ENCODE peak calls at places on chromosomes 5 and 9, in seven cellular contexts. One of them, this sample, is unnamed.

GRCh38 chr9:73714294-73714693 is 562.6 kb downstream of the ANXA1 start:
- DNase-seq in fibroblast of lung: peak
- DNase-seq in RWPE1: peak
- DNase-seq in lower leg skin: no peak
- DNase-seq in ascending aorta: no peak
- DNase-seq in neural crest cell: no peak
- DNase-seq in AG09319: no peak
- DNase-seq in this sample: no peak

GRCh38 chr5:68924490-68925145 is 169.2 kb upstream of the SLC30A5 start:
- DNase-seq in neural crest cell: no peak
- DNase-seq in RWPE1: no peak
- DNase-seq in ascending aorta: no peak
- DNase-seq in lower leg skin: no peak
- DNase-seq in AG09319: peak
- DNase-seq in fibroblast of lung: peak
- DNase-seq in this sample: peak

GRCh38 chr9:70802206-70802605 is 319.2 kb downstream of the TRPM3 start:
- DNase-seq in RWPE1: no peak
- DNase-seq in fibroblast of lung: peak
- DNase-seq in AG09319: no peak
- DNase-seq in lower leg skin: no peak
- DNase-seq in ascending aorta: no peak
- DNase-seq in neural crest cell: no peak
- DNase-seq in this sample: peak

GRCh38 chr5:111147502-111147901 is 55.4 kb downstream of the WDR36 start:
- DNase-seq in lower leg skin: no peak
- DNase-seq in AG09319: no peak
- DNase-seq in neural crest cell: no peak
- DNase-seq in fibroblast of lung: peak
- DNase-seq in ascending aorta: no peak
- DNase-seq in RWPE1: no peak
- DNase-seq in this sample: no peak

GRCh38 chr5:9692576-9692975 is 62.4 kb upstream of the TAS2R1 start:
- DNase-seq in lower leg skin: no peak
- DNase-seq in AG09319: no peak
- DNase-seq in fibroblast of lung: no peak
- DNase-seq in neural crest cell: no peak
- DNase-seq in ascending aorta: no peak
- DNase-seq in RWPE1: no peak
- DNase-seq in this sample: no peak

GRCh38 chr5:2896371-2897275 is 145.1 kb upstream of the IRX2 start:
- DNase-seq in lower leg skin: no peak
- DNase-seq in ascending aorta: no peak
- DNase-seq in RWPE1: no peak
- DNase-seq in neural crest cell: no peak
- DNase-seq in AG09319: no peak
- DNase-seq in fibroblast of lung: no peak
- DNase-seq in this sample: no peak

GRCh38 chr9:121073038-121073437 is 1.7 kb upstream of the CNTRL start:
- DNase-seq in neural crest cell: no peak
- DNase-seq in RWPE1: peak
- DNase-seq in fibroblast of lung: peak
- DNase-seq in AG09319: peak
- DNase-seq in lower leg skin: peak
- DNase-seq in ascending aorta: peak
- DNase-seq in this sample: peak

GRCh38 chr9:70398145-70398556 is 16.3 kb downstream of the KLF9 start:
- DNase-seq in AG09319: no peak
- DNase-seq in neural crest cell: no peak
- DNase-seq in fibroblast of lung: no peak
- DNase-seq in lower leg skin: peak
- DNase-seq in ascending aorta: peak
- DNase-seq in RWPE1: no peak
- DNase-seq in this sample: no peak

GRCh38 chr5:115419794-115420585 is 123.5 kb upstream of the CCDC112 start:
- DNase-seq in AG09319: peak
- DNase-seq in fibroblast of lung: peak
- DNase-seq in neural crest cell: no peak
- DNase-seq in ascending aorta: no peak
- DNase-seq in lower leg skin: no peak
- DNase-seq in RWPE1: peak
- DNase-seq in this sample: peak

GRCh38 chr5:177496111-177497010 is 1.0 kb downstream of the PDLIM7 start:
- DNase-seq in RWPE1: peak
- DNase-seq in fibroblast of lung: peak
- DNase-seq in ascending aorta: peak
- DNase-seq in lower leg skin: no peak
- DNase-seq in neural crest cell: peak
- DNase-seq in AG09319: peak
- DNase-seq in this sample: peak

GRCh38 chr9:120808931-120809330 is 15.7 kb upstream of the FBXW2 start:
- DNase-seq in neural crest cell: no peak
- DNase-seq in lower leg skin: no peak
- DNase-seq in fibroblast of lung: no peak
- DNase-seq in ascending aorta: no peak
- DNase-seq in AG09319: no peak
- DNase-seq in RWPE1: no peak
- DNase-seq in this sample: no peak

GRCh38 chr5:2753452-2754409 is 2.3 kb upstream of the IRX2 start:
- DNase-seq in AG09319: no peak
- DNase-seq in ascending aorta: no peak
- DNase-seq in lower leg skin: no peak
- DNase-seq in neural crest cell: no peak
- DNase-seq in fibroblast of lung: no peak
- DNase-seq in RWPE1: no peak
- DNase-seq in this sample: no peak

GRCh38 chr5:172733974-172734346 is 37.0 kb downstream of the DUSP1 start:
- DNase-seq in fibroblast of lung: no peak
- DNase-seq in neural crest cell: no peak
- DNase-seq in lower leg skin: no peak
- DNase-seq in AG09319: no peak
- DNase-seq in ascending aorta: no peak
- DNase-seq in RWPE1: no peak
- DNase-seq in this sample: no peak

GRCh38 chr9:16112116-16112515 is 559.3 kb downstream of the CCDC171 start:
- DNase-seq in ascending aorta: no peak
- DNase-seq in AG09319: no peak
- DNase-seq in fibroblast of lung: no peak
- DNase-seq in RWPE1: no peak
- DNase-seq in neural crest cell: no peak
- DNase-seq in lower leg skin: no peak
- DNase-seq in this sample: no peak

GRCh38 chr9:137403281-137403680 is 19.7 kb downstream of the EXD3 start:
- DNase-seq in neural crest cell: no peak
- DNase-seq in ascending aorta: no peak
- DNase-seq in fibroblast of lung: no peak
- DNase-seq in lower leg skin: no peak
- DNase-seq in RWPE1: no peak
- DNase-seq in AG09319: no peak
- DNase-seq in this sample: no peak

GRCh38 chr5:94750681-94751080 is 132.2 kb downstream of the SLF1 start:
- DNase-seq in ascending aorta: no peak
- DNase-seq in lower leg skin: no peak
- DNase-seq in fibroblast of lung: no peak
- DNase-seq in neural crest cell: no peak
- DNase-seq in AG09319: no peak
- DNase-seq in RWPE1: no peak
- DNase-seq in this sample: no peak

GRCh38 chr5:121273818-121274433 is 577.8 kb upstream of the FTMT start:
- DNase-seq in ascending aorta: no peak
- DNase-seq in RWPE1: peak
- DNase-seq in AG09319: peak
- DNase-seq in fibroblast of lung: peak
- DNase-seq in neural crest cell: no peak
- DNase-seq in lower leg skin: no peak
- DNase-seq in this sample: peak

DNA sequence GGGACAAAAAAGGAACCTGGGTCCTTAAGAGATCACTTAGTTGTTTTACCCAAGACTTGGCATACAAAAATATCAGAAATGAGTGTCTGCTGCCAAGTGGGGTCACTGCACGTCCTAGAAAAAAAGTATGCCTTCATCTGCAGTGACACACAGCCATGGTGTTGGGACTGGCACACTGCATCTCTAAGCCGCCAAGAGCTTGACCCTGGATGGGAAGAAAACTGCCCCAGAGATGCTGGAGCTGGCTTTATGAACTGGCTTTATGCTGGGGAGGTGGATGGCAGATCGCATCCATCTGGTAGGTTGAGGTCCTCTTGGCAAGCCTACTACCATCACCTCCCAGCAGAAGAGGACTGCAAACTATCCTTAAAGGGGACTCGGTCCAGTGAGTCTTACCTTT is 51.6 kb downstream of the IRF1 start:
- DNase-seq in lower leg skin: no peak
- DNase-seq in neural crest cell: no peak
- DNase-seq in fibroblast of lung: no peak
- DNase-seq in ascending aorta: peak
- DNase-seq in RWPE1: no peak
- DNase-seq in AG09319: no peak
- DNase-seq in this sample: no peak
- TF ChIP-seq CTCF in lower leg skin: no peak
- TF ChIP-seq CTCF in neural crest cell: no peak
- TF ChIP-seq CTCF in fibroblast of lung: no peak
- TF ChIP-seq CTCF in ascending aorta: peak
- TF ChIP-seq CTCF in RWPE1: no peak
- TF ChIP-seq CTCF in AG09319: no peak
- TF ChIP-seq CTCF in this sample: no peak

GRCh38 chr9:134135343-134136116 is at the start of gene WDR5:
- DNase-seq in fibroblast of lung: peak
- DNase-seq in RWPE1: peak
- DNase-seq in neural crest cell: peak
- DNase-seq in lower leg skin: peak
- DNase-seq in AG09319: peak
- DNase-seq in ascending aorta: peak
- DNase-seq in this sample: peak
- TF ChIP-seq CTCF in fibroblast of lung: no peak
- TF ChIP-seq CTCF in RWPE1: no peak
- TF ChIP-seq CTCF in neural crest cell: peak
- TF ChIP-seq CTCF in lower leg skin: no peak
- TF ChIP-seq CTCF in AG09319: peak
- TF ChIP-seq CTCF in ascending aorta: no peak
- TF ChIP-seq CTCF in this sample: peak

DNA sequence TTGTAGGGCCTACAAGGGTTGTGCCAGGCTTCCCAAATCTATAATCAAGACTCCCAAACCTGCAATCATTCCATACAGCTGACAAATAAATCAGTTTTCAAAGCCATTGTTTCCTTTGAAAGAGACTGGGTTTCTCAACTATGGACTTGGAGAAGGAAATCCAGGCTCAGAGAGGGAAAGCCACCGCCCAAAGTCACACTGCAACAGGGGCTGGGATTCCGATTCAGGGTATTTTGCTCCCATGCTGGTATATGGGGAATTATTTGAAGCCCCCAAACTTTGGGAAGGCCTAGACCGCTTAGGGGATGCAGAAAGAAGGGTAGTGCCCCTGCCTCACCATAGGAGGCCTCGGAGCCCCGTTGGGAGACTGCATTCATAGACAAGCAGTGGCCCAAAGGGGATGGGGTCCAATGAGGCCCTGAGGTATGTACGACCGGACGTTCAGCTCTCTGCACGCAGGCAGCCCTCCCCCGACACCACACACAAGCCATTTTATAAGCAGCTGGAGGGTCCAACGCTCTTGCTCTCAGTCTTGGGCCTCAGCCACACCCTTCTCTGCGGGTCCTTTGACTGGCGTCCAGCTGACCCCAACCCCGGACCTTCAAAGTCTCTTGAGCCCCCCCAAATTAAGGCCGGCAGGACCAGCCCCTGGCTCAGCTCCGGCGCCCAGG is 712 bp downstream of the ANXA6 start:
- DNase-seq in ascending aorta: no peak
- DNase-seq in lower leg skin: no peak
- DNase-seq in RWPE1: no peak
- DNase-seq in AG09319: no peak
- DNase-seq in neural crest cell: peak
- DNase-seq in fibroblast of lung: peak
- DNase-seq in this sample: no peak
- TF ChIP-seq CTCF in ascending aorta: no peak
- TF ChIP-seq CTCF in lower leg skin: no peak
- TF ChIP-seq CTCF in RWPE1: no peak
- TF ChIP-seq CTCF in AG09319: no peak
- TF ChIP-seq CTCF in neural crest cell: no peak
- TF ChIP-seq CTCF in fibroblast of lung: no peak
- TF ChIP-seq CTCF in this sample: peak

DNA sequence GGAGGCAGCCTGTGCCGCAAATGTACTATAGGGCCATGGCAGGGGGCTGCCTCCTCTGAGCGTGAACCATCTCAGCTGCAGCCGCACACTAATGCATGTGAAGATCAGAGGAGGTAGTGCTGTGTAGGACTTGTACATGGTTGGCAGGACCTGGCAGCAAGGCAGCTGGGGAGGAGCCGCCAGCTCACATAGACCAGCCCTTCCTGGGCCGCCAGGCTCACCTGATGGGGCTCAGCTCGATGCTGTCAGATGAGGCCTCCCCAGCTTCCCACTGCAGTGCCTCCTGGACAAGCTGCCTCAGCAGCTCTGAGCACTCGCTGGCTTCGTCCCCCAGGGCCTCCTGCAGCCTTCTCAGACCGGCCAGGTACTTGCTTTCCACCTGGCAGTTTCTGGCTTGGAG is 18.0 kb upstream of the CORO2A start:
- DNase-seq in fibroblast of lung: no peak
- DNase-seq in lower leg skin: no peak
- DNase-seq in ascending aorta: no peak
- DNase-seq in RWPE1: no peak
- DNase-seq in AG09319: no peak
- DNase-seq in neural crest cell: no peak
- DNase-seq in this sample: no peak
- TF ChIP-seq CTCF in fibroblast of lung: no peak
- TF ChIP-seq CTCF in lower leg skin: no peak
- TF ChIP-seq CTCF in ascending aorta: no peak
- TF ChIP-seq CTCF in RWPE1: no peak
- TF ChIP-seq CTCF in AG09319: no peak
- TF ChIP-seq CTCF in neural crest cell: no peak
- TF ChIP-seq CTCF in this sample: no peak

GRCh38 chr5:159104058-159104651 is 4.4 kb upstream of the EBF1 start:
- DNase-seq in neural crest cell: no peak
- DNase-seq in AG09319: no peak
- DNase-seq in fibroblast of lung: no peak
- DNase-seq in lower leg skin: no peak
- DNase-seq in ascending aorta: no peak
- DNase-seq in RWPE1: no peak
- DNase-seq in this sample: peak
- TF ChIP-seq CTCF in neural crest cell: peak
- TF ChIP-seq CTCF in AG09319: peak
- TF ChIP-seq CTCF in fibroblast of lung: peak
- TF ChIP-seq CTCF in lower leg skin: no peak
- TF ChIP-seq CTCF in ascending aorta: no peak
- TF ChIP-seq CTCF in RWPE1: no peak
- TF ChIP-seq CTCF in this sample: peak

DNA sequence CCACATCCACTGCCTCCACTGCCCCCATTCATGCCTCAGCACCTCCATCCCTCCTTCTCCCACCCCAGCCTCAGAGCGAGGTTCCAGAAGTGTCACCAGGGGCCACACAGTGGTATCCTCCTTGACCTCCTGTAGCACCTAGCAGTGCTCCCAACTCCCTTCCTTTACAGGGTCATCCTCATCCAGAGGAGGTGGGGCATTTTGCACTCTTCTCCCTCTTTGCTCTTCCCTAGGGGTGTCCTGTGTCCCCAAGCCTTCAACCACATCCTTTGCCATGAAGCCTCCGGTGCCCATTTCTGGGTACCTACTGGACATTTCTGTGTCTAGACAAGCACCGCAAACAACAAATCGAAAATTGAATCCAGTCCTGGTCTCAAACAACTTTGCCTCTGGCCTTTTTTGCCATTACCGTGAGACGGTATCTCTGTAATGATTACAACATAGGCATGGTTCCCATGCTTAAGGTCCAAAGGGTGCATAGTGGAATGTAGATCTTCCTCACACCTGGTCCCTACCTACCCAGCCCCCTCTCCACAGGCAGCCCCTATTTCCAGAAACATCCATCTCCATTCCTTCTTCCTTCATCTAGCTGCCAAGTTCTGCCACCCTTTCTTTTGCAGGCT is 17.6 kb downstream of the WWC1 start:
- DNase-seq in ascending aorta: no peak
- DNase-seq in lower leg skin: no peak
- DNase-seq in RWPE1: no peak
- DNase-seq in neural crest cell: no peak
- DNase-seq in fibroblast of lung: no peak
- DNase-seq in AG09319: no peak
- DNase-seq in this sample: no peak
- TF ChIP-seq CTCF in ascending aorta: no peak
- TF ChIP-seq CTCF in lower leg skin: no peak
- TF ChIP-seq CTCF in RWPE1: no peak
- TF ChIP-seq CTCF in neural crest cell: no peak
- TF ChIP-seq CTCF in fibroblast of lung: no peak
- TF ChIP-seq CTCF in AG09319: no peak
- TF ChIP-seq CTCF in this sample: no peak